ENCODE peak calls at places on chromosomes 11 and 22, in five cellular contexts. O, R, X, Q and B are unnamed samples.

GRCh38 chr11:106242723-106243405 is 165.4 kb downstream of the AASDHPPT start:
- DNase-seq in O (no peak), R (no peak), X (no peak), Q (no peak), B (no peak)

GRCh38 chr11:10489444-10489785 is 34.4 kb downstream of the AMPD3 start:
- DNase-seq in O (no peak), R (no peak), X (no peak), Q (no peak), B (no peak)

GRCh38 chr11:77705195-77705876 is 67.7 kb upstream of the CLNS1A start:
- DNase-seq in O (peak; percentile 37), R (peak; percentile 71), X (no peak), Q (no peak), B (no peak)

GRCh38 chr11:32429477-32429876 is 5.9 kb downstream of the WT1 start:
- DNase-seq in O (no peak), R (no peak), X (no peak), Q (no peak), B (no peak)

GRCh38 chr22:21734540-21735197 is 925 bp downstream of the YPEL1 start:
- DNase-seq in O (peak; percentile 54), R (no peak), X (no peak), Q (no peak), B (no peak)

GRCh38 chr22:31296258-31296657 is 4.0 kb upstream of the PIK3IP1 start:
- DNase-seq in O (no peak), R (no peak), X (no peak), Q (no peak), B (no peak)

GRCh38 chr11:122823564-122823963 is 14.7 kb upstream of the CRTAM start:
- DNase-seq in O (no peak), R (no peak), X (no peak), Q (no peak), B (no peak)

GRCh38 chr11:69801513-69802335 is 17.5 kb downstream of the FGF3 start:
- DNase-seq in O (peak; percentile 78), R (peak; percentile 34), X (no peak), Q (peak; percentile 59), B (no peak)

GRCh38 chr22:37043828-37044538 is 7.6 kb upstream of the KCTD17 start:
- DNase-seq in O (peak; percentile 74), R (peak; percentile 77), X (peak; percentile 86), Q (no peak), B (peak; percentile 93)

GRCh38 chr11:36540998-36541397 is 26.8 kb upstream of the RAG1 start:
- DNase-seq in O (peak; percentile 16), R (peak; percentile 32), X (peak; percentile 19), Q (peak; percentile 31), B (peak; percentile 12)
- TF ChIP-seq TAF1 in O (no peak), R (no peak), X (no peak), Q (no peak), B (no peak)

DNA sequence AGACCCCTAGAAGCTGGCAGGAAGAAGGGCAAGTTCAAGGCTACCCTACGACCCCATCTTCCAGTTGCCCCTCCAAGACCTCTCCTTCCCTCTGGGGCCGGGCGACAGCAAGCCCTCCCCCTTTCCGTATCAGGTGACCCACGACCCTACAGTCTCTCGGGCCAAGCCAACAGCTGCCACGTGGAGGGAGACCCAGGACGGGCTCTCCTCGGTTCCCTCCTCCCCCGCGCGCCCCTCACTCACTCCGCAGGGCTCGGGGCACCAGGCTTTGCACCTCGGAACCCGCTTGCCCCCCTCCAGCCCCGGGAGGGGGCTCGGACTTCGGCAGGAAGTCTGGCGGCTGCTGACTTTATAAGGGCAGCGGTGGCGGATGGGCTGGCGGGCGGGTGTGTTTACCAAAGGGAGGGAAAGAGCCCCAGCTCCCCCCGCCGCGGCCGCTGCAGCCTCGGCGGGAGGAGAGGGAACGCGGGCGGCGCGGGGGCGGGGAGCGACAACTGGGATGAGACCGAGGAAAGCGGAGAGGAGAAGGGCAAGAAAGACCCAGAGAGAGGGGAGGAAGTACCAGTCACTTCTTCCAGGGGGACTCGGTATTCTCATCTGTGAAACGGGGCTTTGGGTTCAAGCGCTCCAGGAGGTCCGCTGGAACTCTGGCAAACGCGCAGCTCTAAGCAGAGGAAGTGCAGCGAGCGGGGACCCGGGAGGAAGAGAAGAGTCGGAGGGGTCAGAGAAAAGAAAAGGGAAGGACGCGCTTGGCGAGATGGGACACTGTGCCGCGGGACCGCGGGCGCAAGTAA is 767 bp downstream of the SLC43A1 start:
- DNase-seq in O (peak; percentile 76), R (peak; percentile 46), X (peak; percentile 64), Q (no peak), B (peak; percentile 62)
- TF ChIP-seq POLR2A in O (peak; percentile 46), R (peak; percentile 73), X (no peak), Q (no peak), B (no peak)

DNA sequence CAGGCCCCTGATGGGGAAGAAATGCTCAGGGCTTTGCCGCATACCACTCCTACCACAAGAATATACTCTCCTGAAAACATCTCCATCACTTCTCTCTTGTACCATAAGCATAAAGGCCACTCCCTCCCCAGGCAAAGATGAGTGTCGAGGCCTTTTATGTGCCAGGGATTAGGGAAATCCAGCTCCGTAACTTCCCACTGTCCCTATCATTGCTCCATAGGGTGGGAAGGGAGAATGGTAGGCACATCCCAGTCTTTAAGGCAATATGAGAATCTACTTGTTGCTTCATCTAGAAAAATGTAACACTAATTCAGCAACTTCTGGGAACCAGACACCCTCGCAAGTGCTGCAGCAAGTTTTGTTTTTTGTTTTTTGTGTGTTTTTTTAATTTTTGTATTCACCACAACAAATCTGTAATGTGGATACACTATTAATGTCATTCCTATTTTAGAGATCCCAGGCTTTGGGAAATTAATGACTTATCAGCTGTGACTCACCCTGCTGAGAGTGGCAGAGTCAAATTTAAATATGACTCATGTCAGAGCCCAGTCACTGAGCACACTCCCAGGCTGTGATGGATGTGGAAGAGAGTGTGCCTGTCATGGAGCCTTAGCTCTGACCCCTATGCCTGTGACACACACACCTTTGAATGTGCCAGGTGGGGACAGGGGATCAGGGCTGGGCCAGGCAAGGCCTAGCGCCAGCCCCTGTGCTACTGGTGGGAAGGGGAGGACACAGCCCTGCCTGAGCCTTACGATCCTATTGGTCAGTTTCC is 23.4 kb downstream of the PANX1 start:
- DNase-seq in O (peak; percentile 66), R (peak; percentile 72), X (no peak), Q (no peak), B (no peak)
- TF ChIP-seq TAF1 in O (no peak), R (no peak), X (no peak), Q (no peak), B (no peak)

DNA sequence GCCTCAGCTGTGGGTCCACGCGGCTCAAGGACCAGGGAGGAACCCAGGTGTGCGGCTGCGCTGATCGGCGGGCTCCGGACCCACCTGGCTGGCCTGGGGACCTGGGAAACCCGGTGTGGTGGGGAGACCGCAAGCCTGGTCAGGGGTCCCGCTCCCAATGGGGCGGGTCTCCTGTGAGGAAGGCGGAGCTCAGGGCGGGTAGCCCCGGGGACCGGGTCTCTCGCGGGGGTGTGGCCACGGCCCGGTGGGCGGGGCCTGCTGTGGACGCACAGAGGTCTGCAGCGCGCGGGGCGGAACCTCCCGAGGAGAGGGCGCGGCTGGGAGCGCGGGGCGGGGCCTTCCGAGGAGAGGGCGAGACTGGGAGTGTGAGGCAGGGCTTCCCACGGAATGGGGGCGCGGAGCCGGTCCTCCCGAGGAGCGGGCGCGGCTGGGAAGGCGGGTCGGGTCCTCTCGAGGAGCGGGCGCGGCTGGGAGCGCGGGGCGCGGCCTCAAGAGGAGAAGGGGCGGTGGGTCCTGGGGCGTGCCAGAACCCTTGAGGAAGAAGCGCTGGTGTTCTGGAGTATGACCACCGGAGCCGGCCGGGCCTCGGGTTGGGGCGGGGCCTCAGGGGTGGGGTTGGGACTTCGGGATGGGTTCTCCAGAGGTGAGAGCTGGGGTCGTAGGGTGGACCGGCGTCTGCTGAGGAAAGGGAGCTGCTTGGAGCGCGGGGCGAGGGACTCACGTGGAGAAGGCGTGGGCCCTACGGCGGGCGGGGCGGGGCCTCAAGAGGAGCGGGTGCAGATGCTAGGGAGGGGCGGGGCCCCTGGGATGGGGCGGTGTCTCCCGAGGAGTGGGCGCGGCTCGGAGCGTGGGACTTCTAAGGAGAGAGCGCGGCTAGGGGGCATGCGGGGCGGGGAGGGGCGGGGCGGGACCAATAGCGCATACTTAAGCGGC is 20.8 kb downstream of the DGCR6L start:
- DNase-seq in O (peak; percentile 100), R (peak; percentile 20), X (peak; percentile 76), Q (peak; percentile 46), B (peak; percentile 74)
- TF ChIP-seq POLR2A in O (no peak), R (no peak), X (no peak), Q (no peak), B (no peak)

GRCh38 chr11:95739108-95739507 is 50.5 kb downstream of the FAM76B start:
- DNase-seq in O (no peak), R (no peak), X (no peak), Q (no peak), B (no peak)
- TF ChIP-seq TAF1 in O (no peak), R (no peak), X (no peak), Q (no peak), B (no peak)

DNA sequence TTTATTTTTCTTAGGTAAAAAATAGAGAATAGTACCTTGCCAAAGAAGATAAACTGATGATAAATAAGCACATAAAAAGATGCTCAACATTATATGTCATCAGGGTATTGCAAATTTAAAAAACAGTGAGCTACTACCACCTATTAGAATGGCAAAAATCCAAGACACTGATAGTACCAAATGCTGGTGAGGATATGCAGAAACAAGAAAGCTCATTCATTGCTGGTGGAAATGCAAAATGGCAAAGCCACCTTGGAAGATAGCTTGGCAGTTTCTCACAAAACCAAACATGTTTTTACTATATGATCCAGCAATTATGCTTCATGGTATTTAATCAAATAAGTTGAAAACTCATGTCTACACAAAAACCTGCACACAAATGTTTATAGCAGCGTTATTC is 46.4 kb upstream of the EED start:
- DNase-seq in O (no peak), R (no peak), X (no peak), Q (no peak), B (no peak)
- TF ChIP-seq POLR2A in O (no peak), R (no peak), X (no peak), Q (no peak), B (no peak)

GRCh38 chr11:130427049-130427388 is 1.4 kb downstream of the ADAMTS8 start:
- DNase-seq in O (no peak), R (no peak), X (no peak), Q (no peak), B (no peak)
- TF ChIP-seq TAF1 in O (no peak), R (no peak), X (no peak), Q (no peak), B (no peak)

GRCh38 chr11:111541209-111542061 is 915 bp downstream of the LAYN start:
- DNase-seq in O (no peak), R (no peak), X (no peak), Q (no peak), B (no peak)
- TF ChIP-seq POLR2A in O (no peak), R (no peak), X (no peak), Q (no peak), B (no peak)

GRCh38 chr11:130737866-130738431 is 178.3 kb downstream of the SNX19 start:
- DNase-seq in O (no peak), R (no peak), X (no peak), Q (no peak), B (no peak)
- TF ChIP-seq TAF1 in O (no peak), R (no peak), X (no peak), Q (no peak), B (no peak)